ENCODE peak calls at places on chromosomes 5 and 9, in nine cellular contexts. U is upper lobe of left lung, H is GM23338, G is HL-60, Z is suprapubic skin, K is esophagus muscularis mucosa, F is sigmoid colon, Y is SK-N-SH, W is stomach. J is an unnamed sample.

GRCh38 chr5:73668422-73669116 is 42.6 kb downstream of the ARHGEF28 start:
- DNase-seq in U (no peak), H (no peak), G (no peak), Z (no peak), K (no peak), F (no peak), Y (no peak), W (no peak), J (no peak)

GRCh38 chr9:127586537-127586936 is 25.5 kb upstream of the STXBP1 start:
- DNase-seq in U (peak), H (peak), G (peak), Z (peak), K (peak), F (peak), Y (peak), W (peak), J (peak)

GRCh38 chr5:91162534-91163381 is 220.4 kb downstream of the ARRDC3 start:
- DNase-seq in U (peak), H (no peak), G (peak), Z (no peak), K (no peak), F (peak), Y (no peak), W (peak), J (peak)

GRCh38 chr5:109273594-109273993 is 136.2 kb downstream of the PJA2 start:
- DNase-seq in U (no peak), H (no peak), G (no peak), Z (no peak), K (no peak), F (no peak), Y (no peak), W (no peak), J (no peak)

GRCh38 chr9:119986205-119986604 is 593.8 kb downstream of the CDK5RAP2 start:
- DNase-seq in U (no peak), H (no peak), G (no peak), Z (no peak), K (no peak), F (no peak), Y (no peak), W (no peak), J (no peak)

GRCh38 chr5:82396871-82397514 is 118.8 kb upstream of the RPS23 start:
- DNase-seq in U (peak), H (no peak), G (no peak), Z (no peak), K (no peak), F (peak), Y (peak), W (peak), J (peak)

GRCh38 chr9:26264709-26265601 is 586.7 kb upstream of the TUSC1 start:
- DNase-seq in U (no peak), H (no peak), G (no peak), Z (no peak), K (no peak), F (no peak), Y (no peak), W (no peak), J (no peak)

GRCh38 chr9:37540634-37541033 is 35.5 kb downstream of the FBXO10 start:
- DNase-seq in U (peak), H (no peak), G (no peak), Z (no peak), K (no peak), F (no peak), Y (no peak), W (peak), J (peak)

GRCh38 chr9:1979815-1980367 is 35.3 kb upstream of the SMARCA2 start:
- DNase-seq in U (no peak), H (no peak), G (no peak), Z (no peak), K (no peak), F (no peak), Y (no peak), W (no peak), J (no peak)

GRCh38 chr9:115946530-115946929 is 207.1 kb upstream of the PAPPA start:
- DNase-seq in U (no peak), H (no peak), G (no peak), Z (no peak), K (no peak), F (no peak), Y (no peak), W (no peak), J (no peak)

GRCh38 chr5:81856948-81857928 is 106.3 kb upstream of the SSBP2 start:
- DNase-seq in U (peak), H (peak), G (no peak), Z (no peak), K (no peak), F (peak), Y (peak), W (peak), J (peak)

GRCh38 chr5:124156408-124157027 is 589.9 kb downstream of the ZNF608 start:
- DNase-seq in U (no peak), H (no peak), G (no peak), Z (no peak), K (no peak), F (no peak), Y (no peak), W (no peak), J (no peak)

GRCh38 chr9:88998911-88999310 is 7.6 kb downstream of the S1PR3 start:
- DNase-seq in U (no peak), H (no peak), G (no peak), Z (peak), K (no peak), F (peak), Y (no peak), W (peak), J (no peak)

GRCh38 chr9:21789541-21790037 is 12.8 kb upstream of the MTAP start:
- DNase-seq in U (peak), H (peak), G (peak), Z (no peak), K (no peak), F (no peak), Y (peak), W (peak), J (peak)

GRCh38 chr5:10854526-10855277 is 93.7 kb upstream of the DAP start:
- DNase-seq in U (peak), H (no peak), G (peak), Z (no peak), K (peak), F (no peak), Y (no peak), W (no peak), J (peak)

GRCh38 chr9:129482521-129483466 is 138.1 kb downstream of the C9orf50 start:
- DNase-seq in U (peak), H (peak), G (no peak), Z (peak), K (peak), F (peak), Y (peak), W (peak), J (peak)

GRCh38 chr5:145777445-145778063 is 57.6 kb downstream of the PRELID2 start:
- DNase-seq in U (no peak), H (no peak), G (no peak), Z (no peak), K (no peak), F (no peak), Y (no peak), W (no peak), J (no peak)

GRCh38 chr5:145953202-145953601 is 16.8 kb downstream of the SH3RF2 start:
- DNase-seq in U (no peak), H (no peak), G (no peak), Z (no peak), K (no peak), F (no peak), Y (no peak), W (no peak), J (no peak)

GRCh38 chr9:16672501-16672900 is 198.0 kb downstream of the BNC2 start:
- DNase-seq in U (no peak), H (no peak), G (no peak), Z (no peak), K (no peak), F (no peak), Y (no peak), W (no peak), J (no peak)

GRCh38 chr5:173327084-173327947 is 898 bp downstream of the STC2 start:
- DNase-seq in U (no peak), H (no peak), G (no peak), Z (no peak), K (no peak), F (no peak), Y (peak), W (no peak), J (no peak)

GRCh38 chr9:86099695-86100364 is 472 bp upstream of the GOLM1 start:
- DNase-seq in U (peak), H (peak), G (peak), Z (no peak), K (no peak), F (peak), Y (peak), W (peak), J (peak)

GRCh38 chr5:37665889-37666288 is 174.0 kb downstream of the GDNF start:
- DNase-seq in U (no peak), H (peak), G (no peak), Z (no peak), K (no peak), F (peak), Y (no peak), W (no peak), J (peak)

GRCh38 chr9:23683021-23683431 is 143.0 kb downstream of the ELAVL2 start:
- DNase-seq in U (no peak), H (peak), G (no peak), Z (no peak), K (no peak), F (no peak), Y (no peak), W (no peak), J (no peak)

GRCh38 chr5:170811719-170812118 is 28.2 kb downstream of the GABRP start:
- DNase-seq in U (no peak), H (no peak), G (no peak), Z (no peak), K (no peak), F (no peak), Y (no peak), W (no peak), J (no peak)

GRCh38 chr9:88748566-88749238 is 213.7 kb downstream of the NXNL2 start:
- DNase-seq in U (peak), H (no peak), G (no peak), Z (no peak), K (peak), F (peak), Y (no peak), W (no peak), J (no peak)

GRCh38 chr9:90457386-90458080 is 185.1 kb downstream of the DIRAS2 start:
- DNase-seq in U (no peak), H (no peak), G (no peak), Z (no peak), K (peak), F (no peak), Y (no peak), W (no peak), J (no peak)

GRCh38 chr5:106566031-106566430 is 1104.7 kb downstream of the EFNA5 start:
- DNase-seq in U (no peak), H (no peak), G (no peak), Z (no peak), K (no peak), F (no peak), Y (no peak), W (no peak), J (no peak)

GRCh38 chr9:88776717-88777497 is 214.4 kb upstream of the S1PR3 start:
- DNase-seq in U (no peak), H (no peak), G (no peak), Z (no peak), K (no peak), F (no peak), Y (no peak), W (no peak), J (no peak)

GRCh38 chr9:77856615-77857014 is 175.0 kb downstream of the GNAQ start:
- DNase-seq in U (no peak), H (no peak), G (no peak), Z (no peak), K (no peak), F (no peak), Y (no peak), W (no peak), J (no peak)

GRCh38 chr5:6185574-6185973 is 192.8 kb downstream of the MED10 start:
- DNase-seq in U (no peak), H (no peak), G (no peak), Z (no peak), K (no peak), F (no peak), Y (no peak), W (no peak), J (no peak)

GRCh38 chr9:92734931-92735906 is 29.4 kb downstream of the BICD2 start:
- DNase-seq in U (no peak), H (no peak), G (no peak), Z (peak), K (no peak), F (no peak), Y (peak), W (no peak), J (no peak)

GRCh38 chr9:1051286-1052118 is 1.3 kb downstream of the DMRT2 start:
- DNase-seq in U (peak), H (peak), G (peak), Z (no peak), K (no peak), F (no peak), Y (no peak), W (peak), J (peak)

GRCh38 chr9:133863193-133863592 is 125.0 kb upstream of the SARDH start:
- DNase-seq in U (no peak), H (no peak), G (no peak), Z (no peak), K (no peak), F (no peak), Y (no peak), W (no peak), J (no peak)

GRCh38 chr5:59893436-59894227 is at the start of gene PDE4D:
- DNase-seq in U (peak), H (peak), G (peak), Z (peak), K (no peak), F (peak), Y (peak), W (peak), J (peak)

GRCh38 chr5:58227858-58228257 is 232.0 kb downstream of the PLK2 start:
- DNase-seq in U (no peak), H (no peak), G (no peak), Z (no peak), K (no peak), F (no peak), Y (no peak), W (no peak), J (no peak)

GRCh38 chr5:57692582-57693487 is 210.2 kb upstream of the ACTBL2 start:
- DNase-seq in U (peak), H (peak), G (no peak), Z (peak), K (no peak), F (peak), Y (no peak), W (peak), J (peak)

GRCh38 chr5:13660072-13660471 is 284.4 kb downstream of the DNAH5 start:
- DNase-seq in U (no peak), H (peak), G (no peak), Z (no peak), K (no peak), F (no peak), Y (no peak), W (no peak), J (no peak)

GRCh38 chr5:8349855-8350254 is 480.9 kb downstream of the MTRR start:
- DNase-seq in U (no peak), H (no peak), G (no peak), Z (no peak), K (no peak), F (no peak), Y (no peak), W (no peak), J (no peak)

DNA sequence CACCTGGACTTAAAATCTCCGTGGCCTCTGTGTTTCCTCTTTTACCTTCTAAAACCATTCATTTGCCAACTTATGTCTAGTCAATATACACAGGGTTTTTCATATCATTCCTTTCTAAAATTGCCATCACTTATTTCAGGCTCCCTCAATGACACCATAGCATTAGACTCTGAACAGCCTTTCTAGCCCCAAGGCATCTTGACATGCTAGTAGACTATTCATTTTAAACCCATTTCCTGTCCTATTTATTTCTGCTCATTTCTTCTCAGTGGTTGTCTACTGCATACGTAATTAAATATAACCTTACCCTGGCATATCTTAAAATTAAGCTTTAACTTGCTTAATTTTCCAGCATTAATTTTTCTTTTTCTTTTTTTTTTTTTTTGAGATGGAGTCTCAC is 83.2 kb downstream of the PHAX start:
- DNase-seq in U (no peak), H (no peak), G (no peak), Z (no peak), K (no peak), F (no peak), Y (no peak), W (no peak), J (no peak)
- TF ChIP-seq POLR2AphosphoS5 in U (no peak), H (no peak), G (no peak), Z (no peak), K (no peak), F (no peak), Y (no peak), W (no peak), J (no peak)

GRCh38 chr9:81682177-81682576 is 7.2 kb downstream of the TLE1 start:
- DNase-seq in U (no peak), H (no peak), G (no peak), Z (no peak), K (no peak), F (no peak), Y (no peak), W (no peak), J (no peak)
- H3K4me3 ChIP-seq in U (no peak), H (no peak), G (no peak), Z (no peak), K (no peak), F (no peak), Y (no peak), W (no peak), J (no peak)

GRCh38 chr5:88702328-88702727 is 180.7 kb downstream of the MEF2C start:
- DNase-seq in U (no peak), H (no peak), G (no peak), Z (no peak), K (no peak), F (no peak), Y (no peak), W (no peak), J (no peak)
- TF ChIP-seq POLR2AphosphoS5 in U (no peak), H (no peak), G (no peak), Z (no peak), K (no peak), F (no peak), Y (no peak), W (no peak), J (no peak)

GRCh38 chr5:77143998-77144836 is 57.1 kb upstream of the ZBED3 start:
- DNase-seq in U (peak), H (peak), G (peak), Z (peak), K (no peak), F (peak), Y (peak), W (peak), J (peak)
- H3K4me3 ChIP-seq in U (no peak), H (no peak), G (no peak), Z (no peak), K (no peak), F (no peak), Y (no peak), W (no peak), J (no peak)

J was measured in transverse colon.